ENCODE peak calls at places on chromosomes 16 and 17, in eight cellular contexts. X, G, O, F, Y, U, L and Z are unnamed samples.

GRCh38 chr17:10579270-10579669 is 29.8 kb upstream of the MYH2 start:
- ATAC-seq in X (no peak), G (no peak), O (no peak), F (no peak), Y (no peak), U (no peak), L (no peak), Z (no peak)

GRCh38 chr16:2790631-2791030 is 3.3 kb upstream of the PRSS33 start:
- ATAC-seq in X (no peak), G (no peak), O (no peak), F (no peak), Y (no peak), U (no peak), L (no peak), Z (no peak)

GRCh38 chr17:53822764-53823163 is at the start of gene KIF2B:
- ATAC-seq in X (no peak), G (no peak), O (no peak), F (no peak), Y (no peak), U (no peak), L (no peak), Z (no peak)

GRCh38 chr16:88194397-88195020 is 188.2 kb upstream of the ZNF469 start:
- ATAC-seq in X (no peak), G (peak; percentile 57), O (no peak), F (no peak), Y (peak; percentile 13), U (peak; percentile 49), L (no peak), Z (peak; percentile 67)

GRCh38 chr17:56599093-56599492 is 5.6 kb downstream of the NOG start:
- ATAC-seq in X (no peak), G (no peak), O (no peak), F (no peak), Y (no peak), U (no peak), L (no peak), Z (no peak)

GRCh38 chr17:40553694-40554534 is 11.4 kb downstream of the CCR7 start:
- ATAC-seq in X (peak; percentile 48), G (no peak), O (peak; percentile 7), F (no peak), Y (peak; percentile 57), U (no peak), L (peak; percentile 86), Z (no peak)

GRCh38 chr17:39699818-39700147 is at the start of gene ERBB2:
- ATAC-seq in X (no peak), G (peak; percentile 87), O (no peak), F (no peak), Y (peak; percentile 88), U (peak; percentile 92), L (no peak), Z (no peak)

GRCh38 chr17:73342057-73342522 is 30.3 kb upstream of the CDC42EP4 start:
- ATAC-seq in X (no peak), G (peak; percentile 80), O (no peak), F (no peak), Y (peak; percentile 80), U (no peak), L (no peak), Z (peak; percentile 71)

GRCh38 chr16:30769379-30770089 is 7.4 kb downstream of the RNF40 start:
- ATAC-seq in X (no peak), G (no peak), O (no peak), F (no peak), Y (no peak), U (no peak), L (peak; percentile 73), Z (no peak)

GRCh38 chr17:56866496-56866895 is 32.5 kb downstream of the DGKE start:
- ATAC-seq in X (no peak), G (peak; percentile 82), O (no peak), F (no peak), Y (no peak), U (peak; percentile 86), L (no peak), Z (peak; percentile 53)

GRCh38 chr16:31356566-31357323 is 1.8 kb downstream of the ITGAX start:
- ATAC-seq in X (no peak), G (no peak), O (no peak), F (no peak), Y (no peak), U (peak; percentile 46), L (no peak), Z (no peak)

GRCh38 chr16:47254771-47255170 is 111.0 kb upstream of the NETO2 start:
- ATAC-seq in X (no peak), G (no peak), O (no peak), F (no peak), Y (no peak), U (no peak), L (no peak), Z (peak; percentile 39)

GRCh38 chr16:89290887-89291286 is 73.4 kb downstream of the ZNF778 start:
- ATAC-seq in X (no peak), G (no peak), O (no peak), F (no peak), Y (no peak), U (no peak), L (no peak), Z (no peak)

GRCh38 chr17:14042411-14042810 is 26.9 kb upstream of the COX10 start:
- ATAC-seq in X (no peak), G (no peak), O (no peak), F (no peak), Y (no peak), U (no peak), L (no peak), Z (no peak)

GRCh38 chr17:2137342-2138098 is 82.6 kb downstream of the HIC1 start:
- ATAC-seq in X (no peak), G (peak; percentile 27), O (no peak), F (no peak), Y (peak; percentile 26), U (peak; percentile 85), L (peak; percentile 94), Z (peak; percentile 42)

GRCh38 chr17:81081217-81081616 is 46.3 kb downstream of the BAIAP2 start:
- ATAC-seq in X (no peak), G (no peak), O (no peak), F (no peak), Y (no peak), U (no peak), L (no peak), Z (no peak)

GRCh38 chr17:17208013-17208412 is 1.9 kb upstream of the PLD6 start:
- ATAC-seq in X (no peak), G (no peak), O (no peak), F (no peak), Y (no peak), U (no peak), L (no peak), Z (no peak)

GRCh38 chr17:58136669-58137279 is 11.4 kb upstream of the OR4D1 start:
- ATAC-seq in X (no peak), G (peak; percentile 96), O (no peak), F (no peak), Y (no peak), U (peak; percentile 100), L (peak; percentile 21), Z (peak; percentile 86)

GRCh38 chr17:30854146-30854545 is 22.4 kb downstream of the ATAD5 start:
- ATAC-seq in X (no peak), G (no peak), O (no peak), F (no peak), Y (no peak), U (no peak), L (no peak), Z (no peak)

GRCh38 chr17:835263-835662 is 53.1 kb downstream of the MRM3 start:
- ATAC-seq in X (no peak), G (no peak), O (no peak), F (peak; percentile 80), Y (no peak), U (no peak), L (no peak), Z (peak; percentile 99)

GRCh38 chr16:64738321-64738960 is 383.4 kb downstream of the CDH11 start:
- ATAC-seq in X (no peak), G (no peak), O (no peak), F (no peak), Y (no peak), U (no peak), L (no peak), Z (no peak)